ENCODE peak calls at places on chromosomes 2 and 18, in five cellular contexts. One of them, this sample, is unnamed.

GRCh38 chr2:54084600-54084999 is 30.8 kb upstream of the ACYP2 start:
- DNase-seq in tibial artery: no peak
- DNase-seq in SK-N-SH: no peak
- DNase-seq in fibroblast of mammary gland: peak
- DNase-seq in BJ: no peak
- DNase-seq in this sample: peak

GRCh38 chr2:235541016-235541415 is 47.2 kb downstream of the AGAP1 start:
- DNase-seq in SK-N-SH: no peak
- DNase-seq in tibial artery: no peak
- DNase-seq in BJ: no peak
- DNase-seq in fibroblast of mammary gland: no peak
- DNase-seq in this sample: peak

GRCh38 chr18:46868171-46868921 is 49.0 kb downstream of the PIAS2 start:
- DNase-seq in fibroblast of mammary gland: no peak
- DNase-seq in BJ: no peak
- DNase-seq in SK-N-SH: no peak
- DNase-seq in tibial artery: no peak
- DNase-seq in this sample: peak

GRCh38 chr2:201378496-201379397 is 21.6 kb upstream of the FLACC1 start:
- DNase-seq in BJ: no peak
- DNase-seq in tibial artery: no peak
- DNase-seq in SK-N-SH: no peak
- DNase-seq in fibroblast of mammary gland: peak
- DNase-seq in this sample: no peak

GRCh38 chr18:78979682-78980278 is at the start of gene SALL3:
- DNase-seq in BJ: no peak
- DNase-seq in SK-N-SH: peak
- DNase-seq in fibroblast of mammary gland: no peak
- DNase-seq in tibial artery: no peak
- DNase-seq in this sample: no peak

GRCh38 chr2:179695486-179695885 is 165.9 kb downstream of the ZNF385B start:
- DNase-seq in fibroblast of mammary gland: no peak
- DNase-seq in BJ: no peak
- DNase-seq in tibial artery: no peak
- DNase-seq in SK-N-SH: no peak
- DNase-seq in this sample: no peak

GRCh38 chr2:127829845-127830246 is 18.9 kb upstream of the WDR33 start:
- DNase-seq in fibroblast of mammary gland: no peak
- DNase-seq in tibial artery: no peak
- DNase-seq in BJ: peak
- DNase-seq in SK-N-SH: peak
- DNase-seq in this sample: peak

GRCh38 chr2:240459401-240460242 is 24.2 kb downstream of the GPC1 start:
- DNase-seq in tibial artery: no peak
- DNase-seq in BJ: no peak
- DNase-seq in SK-N-SH: no peak
- DNase-seq in fibroblast of mammary gland: no peak
- DNase-seq in this sample: no peak

GRCh38 chr2:29916571-29916970 is 4.8 kb downstream of the ALK start:
- DNase-seq in fibroblast of mammary gland: no peak
- DNase-seq in tibial artery: no peak
- DNase-seq in SK-N-SH: peak
- DNase-seq in BJ: no peak
- DNase-seq in this sample: no peak

GRCh38 chr2:163771596-163771995 is 35.8 kb upstream of the FIGN start:
- DNase-seq in SK-N-SH: no peak
- DNase-seq in tibial artery: no peak
- DNase-seq in fibroblast of mammary gland: no peak
- DNase-seq in BJ: no peak
- DNase-seq in this sample: peak

GRCh38 chr18:58570360-58571064 is 58.4 kb downstream of the ALPK2 start:
- DNase-seq in fibroblast of mammary gland: peak
- DNase-seq in tibial artery: no peak
- DNase-seq in SK-N-SH: no peak
- DNase-seq in BJ: no peak
- DNase-seq in this sample: no peak

GRCh38 chr2:122627388-122627787 is 871.9 kb downstream of the TSN start:
- DNase-seq in tibial artery: no peak
- DNase-seq in BJ: no peak
- DNase-seq in fibroblast of mammary gland: peak
- DNase-seq in SK-N-SH: no peak
- DNase-seq in this sample: peak

GRCh38 chr2:6556755-6557154 is 309.0 kb downstream of the CMPK2 start:
- DNase-seq in BJ: peak
- DNase-seq in SK-N-SH: no peak
- DNase-seq in fibroblast of mammary gland: peak
- DNase-seq in tibial artery: no peak
- DNase-seq in this sample: peak

GRCh38 chr2:105782646-105783045 is 37.9 kb downstream of the NCK2 start:
- DNase-seq in fibroblast of mammary gland: no peak
- DNase-seq in SK-N-SH: no peak
- DNase-seq in tibial artery: no peak
- DNase-seq in BJ: no peak
- DNase-seq in this sample: no peak

GRCh38 chr2:100640329-100641114 is 77.7 kb downstream of the PDCL3 start:
- DNase-seq in SK-N-SH: no peak
- DNase-seq in fibroblast of mammary gland: peak
- DNase-seq in BJ: no peak
- DNase-seq in tibial artery: no peak
- DNase-seq in this sample: no peak

GRCh38 chr2:1744446-1745170 is at the start of gene PXDN:
- DNase-seq in tibial artery: no peak
- DNase-seq in fibroblast of mammary gland: peak
- DNase-seq in BJ: no peak
- DNase-seq in SK-N-SH: peak
- DNase-seq in this sample: peak

GRCh38 chr2:219497495-219498279 is 1.0 kb upstream of the GMPPA start:
- DNase-seq in fibroblast of mammary gland: peak
- DNase-seq in tibial artery: peak
- DNase-seq in SK-N-SH: peak
- DNase-seq in BJ: no peak
- DNase-seq in this sample: peak

GRCh38 chr2:200447139-200447855 is 62.6 kb downstream of the KCTD18 start:
- DNase-seq in BJ: no peak
- DNase-seq in SK-N-SH: no peak
- DNase-seq in tibial artery: no peak
- DNase-seq in fibroblast of mammary gland: no peak
- DNase-seq in this sample: no peak

GRCh38 chr2:199851499-199851816 is 466 bp upstream of the FTCDNL1 start:
- DNase-seq in fibroblast of mammary gland: no peak
- DNase-seq in BJ: no peak
- DNase-seq in SK-N-SH: no peak
- DNase-seq in tibial artery: no peak
- DNase-seq in this sample: no peak

GRCh38 chr2:11482473-11483031 is 16.6 kb upstream of the E2F6 start:
- DNase-seq in SK-N-SH: peak
- DNase-seq in fibroblast of mammary gland: no peak
- DNase-seq in BJ: no peak
- DNase-seq in tibial artery: no peak
- DNase-seq in this sample: no peak

GRCh38 chr18:22525313-22525712 is 107.6 kb upstream of the CTAGE1 start:
- DNase-seq in tibial artery: no peak
- DNase-seq in fibroblast of mammary gland: no peak
- DNase-seq in BJ: no peak
- DNase-seq in SK-N-SH: no peak
- DNase-seq in this sample: no peak

GRCh38 chr2:6011871-6012380 is 319.7 kb downstream of the SOX11 start:
- DNase-seq in BJ: no peak
- DNase-seq in tibial artery: no peak
- DNase-seq in fibroblast of mammary gland: no peak
- DNase-seq in SK-N-SH: peak
- DNase-seq in this sample: no peak

GRCh38 chr2:174211954-174212353 is 36.4 kb downstream of the OLA1 start:
- DNase-seq in fibroblast of mammary gland: no peak
- DNase-seq in tibial artery: no peak
- DNase-seq in BJ: no peak
- DNase-seq in SK-N-SH: no peak
- DNase-seq in this sample: no peak

GRCh38 chr2:172484253-172484652 is 56.9 kb downstream of the ITGA6 start:
- DNase-seq in fibroblast of mammary gland: peak
- DNase-seq in tibial artery: no peak
- DNase-seq in BJ: no peak
- DNase-seq in SK-N-SH: peak
- DNase-seq in this sample: no peak

GRCh38 chr18:51278045-51278649 is 80.7 kb upstream of the MEX3C start:
- DNase-seq in tibial artery: no peak
- DNase-seq in BJ: no peak
- DNase-seq in fibroblast of mammary gland: peak
- DNase-seq in SK-N-SH: peak
- DNase-seq in this sample: peak

GRCh38 chr2:203359450-203359849 is 31.3 kb downstream of the ABI2 start:
- DNase-seq in SK-N-SH: no peak
- DNase-seq in fibroblast of mammary gland: no peak
- DNase-seq in tibial artery: no peak
- DNase-seq in BJ: no peak
- DNase-seq in this sample: no peak

GRCh38 chr2:172095905-172096660 is 6.6 kb downstream of the DLX2 start:
- DNase-seq in fibroblast of mammary gland: no peak
- DNase-seq in BJ: no peak
- DNase-seq in tibial artery: no peak
- DNase-seq in SK-N-SH: peak
- DNase-seq in this sample: no peak

GRCh38 chr2:12819098-12819465 is 102.3 kb downstream of the TRIB2 start:
- DNase-seq in BJ: peak
- DNase-seq in SK-N-SH: no peak
- DNase-seq in tibial artery: peak
- DNase-seq in fibroblast of mammary gland: peak
- DNase-seq in this sample: peak

GRCh38 chr2:219081096-219081495 is 20.4 kb upstream of the IHH start:
- DNase-seq in tibial artery: no peak
- DNase-seq in fibroblast of mammary gland: no peak
- DNase-seq in SK-N-SH: no peak
- DNase-seq in BJ: no peak
- DNase-seq in this sample: no peak

GRCh38 chr2:162123806-162124758 is 28.0 kb downstream of the GCG start:
- DNase-seq in BJ: no peak
- DNase-seq in tibial artery: no peak
- DNase-seq in fibroblast of mammary gland: peak
- DNase-seq in SK-N-SH: peak
- DNase-seq in this sample: peak

GRCh38 chr2:208025814-208026184 is 472 bp upstream of the PLEKHM3 start:
- DNase-seq in tibial artery: no peak
- DNase-seq in BJ: no peak
- DNase-seq in fibroblast of mammary gland: no peak
- DNase-seq in SK-N-SH: peak
- DNase-seq in this sample: no peak

GRCh38 chr2:49619804-49620203 is 465.5 kb upstream of the FSHR start:
- DNase-seq in tibial artery: no peak
- DNase-seq in BJ: no peak
- DNase-seq in fibroblast of mammary gland: no peak
- DNase-seq in SK-N-SH: peak
- DNase-seq in this sample: peak

GRCh38 chr18:48572402-48573126 is 33.7 kb downstream of the CTIF start:
- DNase-seq in SK-N-SH: no peak
- DNase-seq in tibial artery: no peak
- DNase-seq in fibroblast of mammary gland: peak
- DNase-seq in BJ: no peak
- DNase-seq in this sample: peak

GRCh38 chr2:96156926-96157648 is 11.8 kb upstream of the DUSP2 start:
- DNase-seq in fibroblast of mammary gland: no peak
- DNase-seq in SK-N-SH: no peak
- DNase-seq in tibial artery: no peak
- DNase-seq in BJ: no peak
- DNase-seq in this sample: no peak

GRCh38 chr2:200627110-200627770 is 41.4 kb downstream of the AOX1 start:
- DNase-seq in SK-N-SH: no peak
- DNase-seq in tibial artery: no peak
- DNase-seq in fibroblast of mammary gland: no peak
- DNase-seq in BJ: no peak
- DNase-seq in this sample: no peak

GRCh38 chr2:60309941-60310680 is 243.3 kb downstream of the BCL11A start:
- DNase-seq in tibial artery: no peak
- DNase-seq in SK-N-SH: no peak
- DNase-seq in BJ: no peak
- DNase-seq in fibroblast of mammary gland: no peak
- DNase-seq in this sample: no peak

GRCh38 chr2:174597347-174598047 is at the start of gene WIPF1:
- DNase-seq in SK-N-SH: no peak
- DNase-seq in tibial artery: no peak
- DNase-seq in BJ: no peak
- DNase-seq in fibroblast of mammary gland: peak
- DNase-seq in this sample: peak

GRCh38 chr2:190352668-190353536 is 9.5 kb downstream of the INPP1 start:
- DNase-seq in SK-N-SH: peak
- DNase-seq in BJ: no peak
- DNase-seq in fibroblast of mammary gland: peak
- DNase-seq in tibial artery: peak
- DNase-seq in this sample: peak

GRCh38 chr2:17759805-17760204 is 5.9 kb downstream of the GEN1 start:
- DNase-seq in tibial artery: no peak
- DNase-seq in fibroblast of mammary gland: peak
- DNase-seq in SK-N-SH: no peak
- DNase-seq in BJ: no peak
- DNase-seq in this sample: peak

GRCh38 chr2:46657042-46657504 is 177.7 kb downstream of the TMEM247 start:
- DNase-seq in BJ: no peak
- DNase-seq in SK-N-SH: peak
- DNase-seq in tibial artery: peak
- DNase-seq in fibroblast of mammary gland: peak
- DNase-seq in this sample: peak
- TF ChIP-seq CTCF in BJ: peak
- TF ChIP-seq CTCF in SK-N-SH: peak
- TF ChIP-seq CTCF in tibial artery: no peak
- TF ChIP-seq CTCF in fibroblast of mammary gland: peak
- TF ChIP-seq CTCF in this sample: peak

GRCh38 chr2:176639016-176639343 is 369.7 kb downstream of the MTX2 start:
- DNase-seq in SK-N-SH: no peak
- DNase-seq in BJ: no peak
- DNase-seq in tibial artery: no peak
- DNase-seq in fibroblast of mammary gland: no peak
- DNase-seq in this sample: no peak
- H3K4me3 ChIP-seq in SK-N-SH: no peak
- H3K4me3 ChIP-seq in BJ: no peak
- H3K4me3 ChIP-seq in tibial artery: no peak
- H3K4me3 ChIP-seq in fibroblast of mammary gland: no peak
- H3K4me3 ChIP-seq in this sample: no peak

GRCh38 chr2:167964650-167965404 is 282.6 kb downstream of the STK39 start:
- DNase-seq in tibial artery: no peak
- DNase-seq in BJ: no peak
- DNase-seq in SK-N-SH: peak
- DNase-seq in fibroblast of mammary gland: peak
- DNase-seq in this sample: no peak
- TF ChIP-seq CTCF in tibial artery: no peak
- TF ChIP-seq CTCF in BJ: peak
- TF ChIP-seq CTCF in SK-N-SH: peak
- TF ChIP-seq CTCF in fibroblast of mammary gland: peak
- TF ChIP-seq CTCF in this sample: peak

GRCh38 chr18:32974421-32975165 is 201.8 kb upstream of the KLHL14 start:
- DNase-seq in tibial artery: no peak
- DNase-seq in SK-N-SH: no peak
- DNase-seq in fibroblast of mammary gland: no peak
- DNase-seq in BJ: no peak
- DNase-seq in this sample: no peak
- H3K4me3 ChIP-seq in tibial artery: no peak
- H3K4me3 ChIP-seq in SK-N-SH: no peak
- H3K4me3 ChIP-seq in fibroblast of mammary gland: no peak
- H3K4me3 ChIP-seq in BJ: no peak
- H3K4me3 ChIP-seq in this sample: no peak

GRCh38 chr18:3367491-3368091 is 82.4 kb upstream of the TGIF1 start:
- DNase-seq in BJ: peak
- DNase-seq in tibial artery: no peak
- DNase-seq in fibroblast of mammary gland: peak
- DNase-seq in SK-N-SH: no peak
- DNase-seq in this sample: no peak
- TF ChIP-seq CTCF in BJ: no peak
- TF ChIP-seq CTCF in tibial artery: no peak
- TF ChIP-seq CTCF in fibroblast of mammary gland: no peak
- TF ChIP-seq CTCF in SK-N-SH: no peak
- TF ChIP-seq CTCF in this sample: no peak

This sample was measured in epithelial cell of esophagus.